ENCODE peak calls at places on chromosomes 3 and 15, in five cellular contexts. L, S, R, V and C are unnamed samples.

GRCh38 chr3:187850256-187851010 is 105.2 kb upstream of the BCL6 start:
- DNase-seq in R (no peak), V (no peak), S (no peak), L (no peak), C (peak)

GRCh38 chr3:141538568-141538967 is 51.7 kb downstream of the RASA2 start:
- DNase-seq in L (no peak), R (no peak), V (no peak), S (no peak), C (no peak)

GRCh38 chr15:61518191-61518950 is 289.3 kb upstream of the RORA start:
- DNase-seq in S (no peak), L (no peak), V (no peak), R (no peak), C (no peak)

GRCh38 chr15:81229596-81229995 is 32.9 kb downstream of the IL16 start:
- DNase-seq in L (no peak), S (no peak), V (no peak), R (no peak), C (no peak)

GRCh38 chr15:67776600-67776999 is 48.7 kb upstream of the SKOR1 start:
- DNase-seq in R (no peak), V (no peak), L (no peak), S (no peak), C (no peak)

GRCh38 chr15:64430000-64430735 is 30.2 kb upstream of the ZNF609 start:
- DNase-seq in V (peak), S (no peak), L (no peak), R (peak), C (no peak)

GRCh38 chr3:24607281-24607680 is 112.6 kb upstream of the THRB start:
- DNase-seq in L (no peak), S (no peak), R (no peak), V (no peak), C (no peak)

GRCh38 chr3:105170423-105170822 is 196.3 kb upstream of the ALCAM start:
- DNase-seq in L (no peak), R (no peak), S (no peak), V (no peak), C (no peak)

GRCh38 chr3:44016818-44017217 is 224.9 kb upstream of the TOPAZ1 start:
- DNase-seq in V (no peak), S (no peak), L (no peak), R (no peak), C (no peak)

GRCh38 chr3:190886945-190887344 is 24.5 kb upstream of the GMNC start:
- DNase-seq in L (no peak), R (no peak), S (no peak), V (no peak), C (no peak)

GRCh38 chr3:13540332-13540995 is 8.5 kb upstream of the FBLN2 start:
- DNase-seq in V (no peak), L (no peak), R (no peak), S (no peak), C (no peak)

GRCh38 chr15:70308011-70308761 is 210.5 kb upstream of the TLE3 start:
- DNase-seq in L (peak), R (peak), V (no peak), S (no peak), C (no peak)

GRCh38 chr3:160124224-160124623 is 101.0 kb upstream of the C3orf80 start:
- DNase-seq in R (no peak), L (no peak), V (no peak), S (no peak), C (no peak)

GRCh38 chr15:51837784-51838183 is 8.3 kb downstream of the TMOD3 start:
- DNase-seq in S (no peak), R (peak), L (no peak), V (no peak), C (no peak)

GRCh38 chr3:100682056-100682853 is 27.0 kb upstream of the TFG start:
- DNase-seq in R (no peak), V (no peak), L (no peak), S (peak), C (no peak)

GRCh38 chr3:47715928-47716327 is 65.8 kb downstream of the SMARCC1 start:
- DNase-seq in L (peak), V (no peak), S (no peak), R (no peak), C (no peak)

GRCh38 chr15:25464784-25465183 is 26.0 kb upstream of the UBE3A start:
- DNase-seq in V (no peak), L (no peak), S (no peak), R (no peak), C (no peak)

GRCh38 chr3:31193429-31193828 is 299.0 kb upstream of the GADL1 start:
- DNase-seq in R (no peak), S (no peak), V (no peak), L (no peak), C (no peak)

GRCh38 chr3:46896386-46896785 is 18.9 kb downstream of the PTH1R start:
- DNase-seq in R (no peak), V (no peak), L (no peak), S (no peak), C (no peak)

GRCh38 chr3:180229113-180229512 is 192.4 kb upstream of the PEX5L start:
- DNase-seq in S (no peak), V (no peak), L (no peak), R (no peak), C (no peak)

GRCh38 chr15:60554494-60554893 is 75.6 kb upstream of the ICE2 start:
- DNase-seq in L (no peak), R (no peak), S (no peak), V (no peak), C (no peak)

GRCh38 chr15:36430280-36430679 is 149.1 kb upstream of the CDIN1 start:
- DNase-seq in S (peak), V (no peak), L (no peak), R (no peak), C (no peak)

GRCh38 chr15:87354661-87355410 is 901.7 kb downstream of the NTRK3 start:
- DNase-seq in R (no peak), V (no peak), L (no peak), S (no peak), C (no peak)

GRCh38 chr3:12970684-12971083 is 102.5 kb downstream of the IQSEC1 start:
- DNase-seq in R (no peak), L (no peak), S (no peak), V (no peak), C (no peak)

GRCh38 chr3:129612350-129613204 is 6.1 kb upstream of the PLXND1 start:
- DNase-seq in S (no peak), R (no peak), V (no peak), L (no peak), C (no peak)

GRCh38 chr3:181302960-181303359 is 313.4 kb upstream of the DNAJC19 start:
- DNase-seq in S (no peak), R (no peak), V (no peak), L (no peak), C (no peak)

GRCh38 chr15:66859688-66860253 is 157.7 kb downstream of the SMAD6 start:
- DNase-seq in S (no peak), R (no peak), L (no peak), V (no peak), C (no peak)

GRCh38 chr15:94177112-94177511 is 54.2 kb upstream of the MCTP2 start:
- DNase-seq in L (no peak), R (no peak), V (no peak), S (peak), C (no peak)

GRCh38 chr3:98025392-98025791 is 9.7 kb downstream of the GABRR3 start:
- DNase-seq in R (no peak), V (no peak), L (no peak), S (no peak), C (no peak)

GRCh38 chr3:98018301-98018700 is 16.8 kb downstream of the GABRR3 start:
- DNase-seq in L (no peak), V (no peak), S (no peak), R (no peak), C (no peak)

GRCh38 chr3:98020412-98020811 is 14.7 kb downstream of the GABRR3 start:
- DNase-seq in L (no peak), V (no peak), R (no peak), S (no peak), C (no peak)

GRCh38 chr3:98022978-98023820 is 11.9 kb downstream of the GABRR3 start:
- DNase-seq in L (peak), V (peak), S (peak), R (no peak), C (peak)

GRCh38 chr3:98021821-98022220 is 13.3 kb downstream of the GABRR3 start:
- DNase-seq in L (no peak), R (no peak), V (no peak), S (no peak), C (no peak)
- TF ChIP-seq JUND in L (no peak), R (no peak), V (no peak), S (no peak), C (no peak)

GRCh38 chr15:55320963-55321362 is 1.9 kb downstream of the PIGB start:
- DNase-seq in R (no peak), V (no peak), S (no peak), L (no peak), C (no peak)

GRCh38 chr15:55322452-55322851 is 3.4 kb downstream of the PIGB start:
- DNase-seq in S (no peak), V (no peak), L (no peak), R (no peak), C (no peak)

GRCh38 chr15:55318588-55319494 is at the start of the genes PIGB and PIGBOS1:
- DNase-seq in L (peak), R (peak), S (peak), V (peak), C (peak)

DNA sequence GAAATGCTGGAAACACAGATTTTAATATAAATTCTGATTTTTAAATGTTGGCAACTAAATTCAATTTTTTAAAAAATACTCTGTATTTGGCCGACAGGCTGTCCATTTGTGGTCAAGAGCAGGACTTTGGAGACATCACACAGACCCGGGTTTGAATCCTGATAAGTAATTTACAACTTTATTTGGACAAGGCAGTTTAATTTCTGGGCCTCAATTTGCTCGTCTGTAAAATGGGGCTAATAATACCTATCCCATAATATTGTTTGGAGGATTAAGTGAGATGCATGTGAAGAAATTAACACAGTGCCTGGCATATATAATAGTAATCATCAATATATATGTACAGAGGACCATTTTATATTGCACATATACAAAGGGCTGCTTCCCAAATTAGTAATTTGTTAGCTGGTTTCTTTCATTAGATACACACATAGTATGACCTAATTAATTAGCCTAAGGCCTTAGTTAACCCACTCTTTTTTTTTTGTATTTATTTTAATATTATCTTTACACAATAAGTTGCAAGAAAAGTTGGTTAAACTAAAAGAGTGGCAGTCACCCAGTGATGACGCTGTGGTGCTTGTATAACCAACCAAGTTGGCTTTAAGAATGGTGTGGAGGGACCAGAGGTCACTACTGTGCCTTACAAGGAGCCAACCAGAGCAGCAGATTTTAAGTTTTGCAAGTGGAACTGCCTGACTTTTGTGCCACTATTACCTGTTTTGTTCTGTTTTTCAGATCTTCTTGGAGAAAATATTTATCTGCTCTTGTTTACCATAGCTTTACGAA is 709 bp downstream of the PIGB start:
- DNase-seq in L (no peak), V (peak), R (peak), S (no peak), C (peak)
- TF ChIP-seq JUND in L (no peak), V (no peak), R (no peak), S (no peak), C (no peak)

GRCh38 chr3:109702252-109702651 is 364.9 kb upstream of the DPPA4 start:
- DNase-seq in V (no peak), S (no peak), R (no peak), L (no peak), C (no peak)
- TF ChIP-seq JUND in V (no peak), S (no peak), R (no peak), L (no peak), C (no peak)

DNA sequence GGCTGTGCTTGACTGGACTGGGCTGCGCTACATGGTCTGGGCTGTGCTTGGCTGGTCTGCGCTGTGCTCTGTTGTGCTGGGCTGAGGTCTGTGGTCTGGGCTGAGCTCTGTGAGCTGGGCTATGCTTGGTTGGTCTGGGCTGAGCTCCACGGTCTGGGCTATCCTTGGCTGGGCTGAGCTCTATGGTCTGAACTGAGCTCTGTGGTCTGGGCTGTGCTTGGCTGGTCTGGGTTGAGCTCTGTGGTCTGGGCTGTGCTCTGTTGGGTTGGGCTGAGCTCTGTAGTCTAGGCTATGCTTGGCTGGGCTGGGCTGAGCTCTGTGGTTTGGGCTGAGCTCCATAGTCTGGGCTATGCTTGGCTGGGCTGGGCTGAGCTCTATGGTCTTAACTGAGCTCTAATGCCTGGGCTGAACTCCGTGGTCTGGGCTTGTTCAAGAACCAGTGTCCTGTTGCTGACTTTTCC is 92.0 kb downstream of the PLXNA1 start:
- DNase-seq in L (no peak), V (no peak), S (peak), R (peak), C (peak)
- TF ChIP-seq JUND in L (no peak), V (no peak), S (no peak), R (no peak), C (no peak)

GRCh38 chr15:31160297-31160696 is 58.8 kb upstream of the TRPM1 start:
- DNase-seq in S (peak), R (no peak), L (no peak), V (no peak), C (no peak)
- TF ChIP-seq JUND in S (no peak), R (no peak), L (no peak), V (no peak), C (no peak)

GRCh38 chr3:115517457-115518050 is 105.8 kb upstream of the GAP43 start:
- DNase-seq in L (no peak), V (no peak), R (no peak), S (no peak), C (no peak)

GRCh38 chr3:115512565-115513410 is 110.5 kb upstream of the GAP43 start:
- DNase-seq in V (no peak), S (peak), L (no peak), R (no peak), C (no peak)

GRCh38 chr3:115513411-115513800 is 109.9 kb upstream of the GAP43 start:
- DNase-seq in R (no peak), V (no peak), S (no peak), L (no peak), C (no peak)

GRCh38 chr3:115523467-115523866 is 99.8 kb upstream of the GAP43 start:
- DNase-seq in S (no peak), V (no peak), L (no peak), R (no peak), C (no peak)

GRCh38 chr3:115518100-115518852 is 105.0 kb upstream of the GAP43 start:
- DNase-seq in L (peak), S (peak), R (no peak), V (no peak), C (no peak)
- TF ChIP-seq JUND in L (peak), S (peak), R (no peak), V (no peak), C (no peak)

GRCh38 chr15:39747326-39747725 is 35.3 kb downstream of the FSIP1 start:
- DNase-seq in V (no peak), R (no peak), S (no peak), L (no peak), C (no peak)
- TF ChIP-seq JUND in V (no peak), R (no peak), S (peak), L (no peak), C (no peak)

GRCh38 chr3:127645371-127646015 is 16.5 kb downstream of the PODXL2 start:
- DNase-seq in V (no peak), L (no peak), S (no peak), R (no peak), C (no peak)

GRCh38 chr3:127646501-127647046 is 17.6 kb downstream of the PODXL2 start:
- DNase-seq in R (no peak), L (no peak), V (no peak), S (peak), C (no peak)

GRCh38 chr3:127650236-127650635 is 21.3 kb downstream of the PODXL2 start:
- DNase-seq in L (no peak), S (no peak), V (no peak), R (no peak), C (no peak)

GRCh38 chr3:127644641-127645040 is 15.7 kb downstream of the PODXL2 start:
- DNase-seq in R (no peak), V (no peak), S (no peak), L (no peak), C (no peak)

GRCh38 chr3:127647171-127647884 is 18.3 kb downstream of the PODXL2 start:
- DNase-seq in R (no peak), L (no peak), V (no peak), S (no peak), C (no peak)
- TF ChIP-seq JUND in R (no peak), L (no peak), V (no peak), S (no peak), C (no peak)

GRCh38 chr3:193016437-193016887 is 98.8 kb upstream of the MB21D2 start:
- DNase-seq in V (no peak), L (no peak), R (no peak), S (no peak), C (no peak)

GRCh38 chr3:193014961-193015360 is 97.3 kb upstream of the MB21D2 start:
- DNase-seq in L (no peak), S (no peak), V (no peak), R (no peak), C (no peak)

GRCh38 chr3:193008654-193009053 is 91.0 kb upstream of the MB21D2 start:
- DNase-seq in R (no peak), V (no peak), L (no peak), S (no peak), C (no peak)

GRCh38 chr3:193010191-193010590 is 92.5 kb upstream of the MB21D2 start:
- DNase-seq in V (no peak), L (no peak), S (no peak), R (no peak), C (no peak)

GRCh38 chr3:193011956-193012355 is 94.3 kb upstream of the MB21D2 start:
- DNase-seq in R (no peak), S (no peak), V (no peak), L (no peak), C (no peak)
- TF ChIP-seq JUND in R (no peak), S (no peak), V (no peak), L (no peak), C (no peak)